ENCODE peak calls at places on chromosomes 3 and 15, in four cellular contexts. D, R, B and T are unnamed samples.
A peak's percentile ranks its signal among the peaks of the same experiment; 100 is the strongest.

GRCh38 chr3:138673641-138674040 is 65.1 kb downstream of the FAIM start:
- ATAC-seq in D (no peak), R (no peak), B (no peak), T (no peak)

GRCh38 chr3:59052803-59053411 is 3.1 kb upstream of the CFAP20DC start:
- ATAC-seq in D (peak; percentile 49), R (no peak), B (no peak), T (no peak)

GRCh38 chr15:40452296-40453090 is 11.7 kb downstream of the BAHD1 start:
- ATAC-seq in D (no peak), R (peak; percentile 50), B (no peak), T (peak; percentile 76)

GRCh38 chr3:191563722-191564121 is 102.8 kb downstream of the PYDC2 start:
- ATAC-seq in D (no peak), R (no peak), B (no peak), T (no peak)

GRCh38 chr3:122944671-122945151 is 82.9 kb downstream of the SEMA5B start:
- ATAC-seq in D (no peak), R (no peak), B (no peak), T (no peak)

GRCh38 chr3:71425491-71426071 is 157.9 kb downstream of the FOXP1 start:
- ATAC-seq in D (no peak), R (no peak), B (no peak), T (peak; percentile 67)

GRCh38 chr3:51622402-51622801 is 48.6 kb upstream of the TEX264 start:
- ATAC-seq in D (no peak), R (no peak), B (no peak), T (no peak)

GRCh38 chr15:100468265-100468664 is 60.5 kb downstream of the CERS3 start:
- ATAC-seq in D (peak; percentile 38), R (no peak), B (no peak), T (no peak)

GRCh38 chr15:61051570-61052031 is 177.5 kb downstream of the RORA start:
- ATAC-seq in D (peak; percentile 86), R (no peak), B (peak; percentile 79), T (no peak)

GRCh38 chr3:118036215-118036614 is 998.4 kb downstream of the IGSF11 start:
- ATAC-seq in D (no peak), R (no peak), B (no peak), T (no peak)

GRCh38 chr15:38049876-38050275 is 115.4 kb downstream of the TMCO5A start:
- ATAC-seq in D (peak; percentile 34), R (no peak), B (no peak), T (no peak)